ENCODE peak calls at places on chromosomes 1 and 21, in six cellular contexts. C, U, F, E, W and X are unnamed samples.
A peak's percentile ranks its signal among the peaks of the same experiment; 100 is the strongest.

GRCh38 chr1:50833216-50833615 is 126.9 kb downstream of the FAF1 start:
- DNase-seq in C (no peak), U (no peak), F (no peak), E (no peak), W (no peak), X (no peak)

GRCh38 chr1:86942034-86942433 is 27.6 kb downstream of the HS2ST1 start:
- DNase-seq in C (no peak), U (no peak), F (no peak), E (no peak), W (no peak), X (no peak)

GRCh38 chr1:160682983-160683886 is 28.4 kb downstream of the CD48 start:
- DNase-seq in C (no peak), U (no peak), F (no peak), E (no peak), W (no peak), X (no peak)

GRCh38 chr1:244862354-244862698 is 2.0 kb downstream of the HNRNPU start:
- DNase-seq in C (no peak), U (no peak), F (no peak), E (no peak), W (no peak), X (no peak)

GRCh38 chr1:184854456-184855180 is 100.0 kb upstream of the EDEM3 start:
- DNase-seq in C (no peak), U (no peak), F (no peak), E (no peak), W (no peak), X (no peak)

GRCh38 chr1:213956295-213956770 is 31.4 kb upstream of the PROX1 start:
- DNase-seq in C (no peak), U (no peak), F (no peak), E (no peak), W (no peak), X (no peak)

GRCh38 chr1:204190212-204191211 is 5.8 kb downstream of the KISS1 start:
- DNase-seq in C (no peak), U (no peak), F (no peak), E (peak; percentile 27), W (peak; percentile 71), X (peak; percentile 62)

GRCh38 chr1:21927531-21928237 is 9.4 kb downstream of the HSPG2 start:
- DNase-seq in C (peak; percentile 95), U (peak; percentile 90), F (peak; percentile 67), E (no peak), W (peak; percentile 92), X (no peak)

GRCh38 chr1:112464501-112464900 is 44.3 kb upstream of the WNT2B start:
- DNase-seq in C (no peak), U (no peak), F (no peak), E (peak; percentile 51), W (peak; percentile 43), X (no peak)

GRCh38 chr1:68117416-68117815 is 67.0 kb upstream of the DIRAS3 start:
- DNase-seq in C (peak; percentile 86), U (no peak), F (no peak), E (no peak), W (no peak), X (no peak)

GRCh38 chr21:34886554-34887385 is 162.3 kb downstream of the RUNX1 start:
- DNase-seq in C (peak; percentile 91), U (peak; percentile 72), F (no peak), E (peak; percentile 47), W (peak; percentile 37), X (peak; percentile 34)

DNA sequence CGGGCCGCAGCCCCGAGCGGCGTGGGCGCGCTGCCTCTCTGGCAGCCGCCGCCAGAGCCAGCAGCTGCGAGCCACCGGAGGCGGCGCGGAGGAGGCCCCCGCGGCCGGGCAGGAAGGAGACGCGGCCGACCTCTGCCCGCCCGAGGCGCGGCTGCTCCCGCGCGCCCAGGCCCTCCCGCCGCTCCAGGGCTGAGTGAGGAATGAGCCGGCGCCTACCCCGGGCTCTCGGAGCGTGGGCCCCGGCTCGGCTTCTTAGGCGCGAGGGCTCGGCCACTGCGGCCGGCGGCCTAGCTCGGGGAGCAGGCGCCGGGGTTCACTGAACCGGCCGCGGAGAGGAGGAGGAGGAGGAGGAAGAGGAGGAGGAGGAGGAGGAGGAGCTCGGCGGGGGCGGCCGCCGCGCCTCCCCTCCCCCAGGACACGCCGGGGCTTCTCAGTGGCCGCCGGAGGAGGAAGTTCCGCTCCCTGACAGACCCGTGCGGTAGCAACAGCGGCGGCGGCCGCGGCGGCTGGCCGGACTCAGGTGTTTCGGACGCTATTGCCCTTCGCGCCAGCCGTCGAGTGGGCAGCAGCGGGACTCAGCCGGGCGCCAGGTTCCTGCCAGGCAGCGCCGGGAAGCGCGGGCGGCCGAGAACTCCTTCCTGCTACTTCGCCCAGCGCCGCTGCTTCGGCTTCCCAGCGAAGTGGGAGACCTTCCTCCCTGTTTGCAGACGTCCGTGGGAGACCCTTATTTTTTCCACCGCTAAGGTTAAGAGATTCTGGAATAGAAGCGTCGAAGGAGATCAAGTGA is at the start of gene MAN1A2:
- DNase-seq in C (peak; percentile 96), U (peak; percentile 95), F (peak; percentile 93), E (peak; percentile 96), W (peak; percentile 92), X (peak; percentile 88)
- H3K36me3 ChIP-seq in C (no peaks in the 10 kb centered on the region), U (no peaks in the 10 kb centered on the region), F (no peaks in the 10 kb centered on the region), E (no peaks in the 10 kb centered on the region), W (no peaks in the 10 kb centered on the region), X (no peaks in the 10 kb centered on the region)

GRCh38 chr1:207002731-207003146 is 29.8 kb downstream of the C1orf116 start:
- DNase-seq in C (peak; percentile 82), U (no peak), F (peak; percentile 80), E (peak; percentile 92), W (no peak), X (no peak)
- TF ChIP-seq EP300 in C (no peak), U (no peak), F (no peak), E (peak; percentile 73), W (no peak), X (no peak)

DNA sequence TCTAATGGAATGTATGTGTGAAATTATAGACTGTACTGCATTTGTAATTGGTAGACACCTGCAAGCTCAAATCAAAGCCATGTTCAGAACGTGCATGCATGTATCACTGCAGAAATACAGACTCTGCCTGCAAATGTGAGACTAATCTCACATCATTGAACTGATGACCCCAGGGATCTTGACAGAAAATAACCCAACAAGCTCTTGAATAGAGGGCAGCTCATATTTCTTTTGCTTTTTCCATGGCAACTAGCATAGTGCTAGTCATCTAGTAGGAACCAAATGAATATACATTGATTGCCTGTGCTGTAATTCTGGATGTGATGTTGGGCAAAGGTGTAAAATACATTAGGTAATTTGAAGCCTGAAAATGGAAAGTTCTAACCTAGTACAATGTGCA is 62.4 kb downstream of the PTPRC start:
- DNase-seq in C (no peak), U (no peak), F (no peak), E (no peak), W (no peak), X (no peak)
- H3K36me3 ChIP-seq in C (no peaks in the 10 kb centered on the region), U (no peaks in the 10 kb centered on the region), F (no peaks in the 10 kb centered on the region), E (no peaks in the 10 kb centered on the region), W (no peaks in the 10 kb centered on the region), X (no peaks in the 10 kb centered on the region)

DNA sequence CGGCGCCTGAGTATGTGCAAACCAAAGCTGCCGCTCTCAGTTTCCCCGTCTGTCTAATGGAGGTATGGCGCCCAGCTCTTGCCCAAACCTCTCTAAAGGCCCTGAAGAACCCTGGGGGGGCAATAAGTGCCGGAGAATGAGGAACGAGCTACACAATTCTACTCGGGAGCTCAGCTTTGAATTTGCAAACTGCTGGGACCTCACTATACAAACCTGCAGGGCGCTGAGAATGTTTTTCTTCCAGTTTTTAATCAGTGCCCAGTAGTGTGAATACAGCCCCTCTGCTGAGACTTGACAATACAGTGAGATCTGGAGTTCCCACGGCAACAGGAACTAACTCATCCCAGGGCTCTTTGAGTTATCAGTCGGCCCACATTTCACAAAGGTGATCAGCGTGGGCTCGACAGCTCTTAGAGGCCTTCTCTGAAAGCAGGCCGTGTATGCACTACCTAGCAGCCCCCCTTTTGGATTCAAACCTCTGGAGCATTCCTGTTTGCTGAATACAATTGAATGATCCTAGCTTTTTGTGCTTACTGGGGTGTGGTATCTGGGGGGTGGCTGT is 41.7 kb downstream of the TMEM53 start:
- DNase-seq in C (no peak), U (no peak), F (no peak), E (no peak), W (no peak), X (no peak)
- TF ChIP-seq EP300 in C (no peak), U (no peak), F (no peak), E (no peak), W (no peak), X (no peak)

DNA sequence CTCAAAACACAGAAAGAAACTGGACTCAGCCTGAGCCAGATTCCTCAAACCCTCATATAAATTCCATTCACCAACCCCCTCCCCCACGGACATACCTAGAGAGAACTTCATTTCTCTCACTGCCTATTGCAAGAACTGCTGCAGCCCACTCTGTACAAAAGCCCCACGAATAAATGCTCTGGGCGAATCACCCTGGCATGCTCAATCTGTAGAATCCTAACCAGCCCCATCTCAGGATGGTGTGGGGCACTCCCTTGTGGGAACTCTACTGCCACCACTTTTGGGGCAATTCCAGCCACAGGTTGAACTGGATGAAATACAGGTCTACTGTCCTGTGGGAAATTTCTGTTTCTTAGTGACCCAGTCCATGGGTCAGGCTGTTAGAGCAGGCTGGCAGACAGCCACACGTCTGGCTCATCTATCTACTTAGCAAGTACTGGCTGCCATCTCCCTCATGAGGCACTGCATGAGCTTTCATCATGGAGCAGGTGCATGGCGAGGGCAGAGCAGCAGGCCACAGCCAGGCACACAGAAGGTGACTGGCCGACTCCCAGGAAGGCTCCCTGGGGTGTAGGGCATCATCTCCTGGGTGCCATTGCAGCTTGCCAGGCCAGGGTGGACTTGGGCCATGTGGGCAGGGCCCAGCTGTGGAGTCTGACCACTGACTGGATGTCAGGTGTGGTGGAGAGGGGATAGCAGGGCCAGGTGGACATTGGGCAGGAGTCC is 1.6 kb upstream of the C1orf35 start:
- DNase-seq in C (no peak), U (peak; percentile 64), F (no peak), E (no peak), W (no peak), X (no peak)
- H3K36me3 ChIP-seq in C (peaks cover 40% of the 10 kb centered on the region), U (peaks cover 25% of the 10 kb centered on the region), F (peaks cover 48% of the 10 kb centered on the region), E (peaks cover 3% of the 10 kb centered on the region), W (no peaks in the 10 kb centered on the region), X (no peaks in the 10 kb centered on the region)

GRCh38 chr1:91736146-91736998 is 149.6 kb downstream of the TGFBR3 start:
- DNase-seq in C (no peak), U (peak; percentile 87), F (no peak), E (no peak), W (peak; percentile 27), X (no peak)
- TF ChIP-seq EP300 in C (peak; percentile 91), U (peak; percentile 33), F (peak; percentile 85), E (no peak), W (peak; percentile 73), X (no peak)

GRCh38 chr1:210489491-210489890 is 160.8 kb downstream of the HHAT start:
- DNase-seq in C (no peak), U (no peak), F (no peak), E (no peak), W (no peak), X (no peak)
- H3K36me3 ChIP-seq in C (no peaks in the 10 kb centered on the region), U (no peaks in the 10 kb centered on the region), F (no peaks in the 10 kb centered on the region), E (no peaks in the 10 kb centered on the region), W (no peaks in the 10 kb centered on the region), X (no peaks in the 10 kb centered on the region)

GRCh38 chr1:238060046-238060445 is 169.3 kb upstream of the ZP4 start:
- DNase-seq in C (no peak), U (no peak), F (no peak), E (no peak), W (no peak), X (no peak)
- TF ChIP-seq EP300 in C (no peak), U (no peak), F (no peak), E (no peak), W (no peak), X (no peak)